ENCODE peak calls at places on chromosomes 12 and 14, in ten cellular contexts. P is IMR-90, S is omental fat pad, Z is fibroblast of the aortic adventitia, J is nephron progenitor cell, Q is BE2C, G is GM23338, U is AG10803, X is PC-3, L is GM13977. Y is an unnamed sample.

GRCh38 chr12:24931666-24932405 is 17.1 kb downstream of the BCAT1 start:
- DNase-seq in P (peak), S (no peak), Z (peak), J (no peak), Q (no peak), G (no peak), U (no peak), X (no peak), L (peak), Y (peak)

GRCh38 chr12:99386907-99387306 is 260.6 kb upstream of the GARIN6 start:
- DNase-seq in P (peak), S (no peak), Z (peak), J (no peak), Q (no peak), G (peak), U (peak), X (peak), L (peak), Y (peak)

GRCh38 chr12:10554228-10554970 is 48.7 kb downstream of the EIF2S3B start:
- DNase-seq in P (no peak), S (no peak), Z (no peak), J (no peak), Q (no peak), G (no peak), U (no peak), X (no peak), L (no peak), Y (no peak)

GRCh38 chr12:33967760-33968159 is 54.5 kb upstream of the ALG10 start:
- DNase-seq in P (no peak), S (no peak), Z (no peak), J (no peak), Q (no peak), G (no peak), U (no peak), X (peak), L (no peak), Y (no peak)

GRCh38 chr12:31914927-31915326 is 44.3 kb upstream of the RESF1 start:
- DNase-seq in P (no peak), S (no peak), Z (no peak), J (no peak), Q (no peak), G (no peak), U (no peak), X (no peak), L (no peak), Y (no peak)

GRCh38 chr14:93262446-93262845 is 55.4 kb downstream of the UBR7 start:
- DNase-seq in P (no peak), S (no peak), Z (no peak), J (no peak), Q (no peak), G (no peak), U (no peak), X (peak), L (no peak), Y (no peak)

GRCh38 chr12:1907652-1908611 is 10.5 kb downstream of the CACNA2D4 start:
- DNase-seq in P (no peak), S (no peak), Z (no peak), J (no peak), Q (peak), G (no peak), U (no peak), X (peak), L (no peak), Y (peak)

GRCh38 chr12:71947645-71948105 is 9.0 kb downstream of the TPH2 start:
- DNase-seq in P (peak), S (no peak), Z (no peak), J (peak), Q (no peak), G (peak), U (peak), X (peak), L (no peak), Y (no peak)

GRCh38 chr12:29561736-29562135 is 64.2 kb upstream of the OVCH1 start:
- DNase-seq in P (no peak), S (no peak), Z (no peak), J (no peak), Q (no peak), G (no peak), U (no peak), X (peak), L (no peak), Y (no peak)

GRCh38 chr12:67648306-67649164 is at the start of gene DYRK2:
- DNase-seq in P (peak), S (peak), Z (peak), J (peak), Q (peak), G (peak), U (peak), X (peak), L (peak), Y (peak)

GRCh38 chr12:54420766-54421144 is 1.7 kb upstream of the ITGA5 start:
- DNase-seq in P (no peak), S (no peak), Z (no peak), J (no peak), Q (no peak), G (no peak), U (peak), X (no peak), L (no peak), Y (no peak)

GRCh38 chr14:54475187-54475881 is 13.4 kb downstream of the GMFB start:
- DNase-seq in P (peak), S (no peak), Z (peak), J (no peak), Q (no peak), G (no peak), U (peak), X (no peak), L (no peak), Y (no peak)

GRCh38 chr12:11650697-11651281 is 1.3 kb downstream of the ETV6 start:
- DNase-seq in P (peak), S (no peak), Z (peak), J (no peak), Q (no peak), G (no peak), U (peak), X (peak), L (peak), Y (no peak)

GRCh38 chr14:61696753-61697318 is 1.5 kb downstream of the HIF1A start:
- DNase-seq in P (no peak), S (no peak), Z (peak), J (no peak), Q (no peak), G (no peak), U (no peak), X (no peak), L (no peak), Y (no peak)

GRCh38 chr14:61694039-61694438 is 1.3 kb upstream of the HIF1A start:
- DNase-seq in P (no peak), S (no peak), Z (no peak), J (no peak), Q (no peak), G (no peak), U (no peak), X (no peak), L (no peak), Y (no peak)

GRCh38 chr14:61695695-61696527 is 598 bp downstream of the HIF1A start:
- DNase-seq in P (peak), S (peak), Z (peak), J (peak), Q (peak), G (peak), U (peak), X (peak), L (peak), Y (peak)

GRCh38 chr14:61698216-61698980 is 3.1 kb downstream of the HIF1A start:
- DNase-seq in P (no peak), S (no peak), Z (peak), J (no peak), Q (no peak), G (no peak), U (no peak), X (no peak), L (peak), Y (no peak)

GRCh38 chr14:61694830-61695694 is at the start of gene HIF1A:
- DNase-seq in P (peak), S (peak), Z (peak), J (peak), Q (peak), G (peak), U (peak), X (peak), L (peak), Y (peak)
- TF ChIP-seq CTCF in P (peak), S (no peak), Z (peak), J (no peak), Q (peak), G (peak), U (peak), X (peak), L (peak), Y (peak)

GRCh38 chr14:72472845-72473244 is 421.1 kb downstream of the DPF3 start:
- DNase-seq in P (peak), S (no peak), Z (no peak), J (no peak), Q (no peak), G (peak), U (no peak), X (peak), L (no peak), Y (no peak)
- TF ChIP-seq CTCF in P (no peak), S (no peak), Z (no peak), J (peak), Q (peak), G (no peak), U (no peak), X (peak), L (no peak), Y (no peak)

GRCh38 chr12:52251367-52252055 is 18.5 kb downstream of the KRT7 start:
- DNase-seq in P (no peak), S (peak), Z (no peak), J (no peak), Q (no peak), G (no peak), U (no peak), X (peak), L (no peak), Y (no peak)
- TF ChIP-seq CTCF in P (no peak), S (no peak), Z (no peak), J (no peak), Q (no peak), G (no peak), U (no peak), X (no peak), L (no peak), Y (no peak)

GRCh38 chr14:91317381-91318313 is 73.1 kb upstream of the GPR68 start:
- DNase-seq in P (no peak), S (no peak), Z (peak), J (no peak), Q (peak), G (no peak), U (no peak), X (peak), L (no peak), Y (peak)
- TF ChIP-seq CTCF in P (no peak), S (no peak), Z (peak), J (no peak), Q (peak), G (peak), U (no peak), X (peak), L (peak), Y (peak)

GRCh38 chr12:123530683-123531082 is 2.8 kb downstream of the RILPL1 start:
- DNase-seq in P (no peak), S (no peak), Z (no peak), J (no peak), Q (no peak), G (no peak), U (no peak), X (no peak), L (peak), Y (no peak)

GRCh38 chr12:123532808-123533649 is 490 bp downstream of the RILPL1 start:
- DNase-seq in P (peak), S (no peak), Z (peak), J (peak), Q (peak), G (peak), U (peak), X (peak), L (no peak), Y (peak)

GRCh38 chr12:123532021-123532420 is 1.5 kb downstream of the RILPL1 start:
- DNase-seq in P (peak), S (no peak), Z (peak), J (no peak), Q (no peak), G (no peak), U (peak), X (no peak), L (peak), Y (peak)

GRCh38 chr12:123531091-123531490 is 2.4 kb downstream of the RILPL1 start:
- DNase-seq in P (no peak), S (no peak), Z (no peak), J (no peak), Q (no peak), G (no peak), U (no peak), X (no peak), L (no peak), Y (no peak)

DNA sequence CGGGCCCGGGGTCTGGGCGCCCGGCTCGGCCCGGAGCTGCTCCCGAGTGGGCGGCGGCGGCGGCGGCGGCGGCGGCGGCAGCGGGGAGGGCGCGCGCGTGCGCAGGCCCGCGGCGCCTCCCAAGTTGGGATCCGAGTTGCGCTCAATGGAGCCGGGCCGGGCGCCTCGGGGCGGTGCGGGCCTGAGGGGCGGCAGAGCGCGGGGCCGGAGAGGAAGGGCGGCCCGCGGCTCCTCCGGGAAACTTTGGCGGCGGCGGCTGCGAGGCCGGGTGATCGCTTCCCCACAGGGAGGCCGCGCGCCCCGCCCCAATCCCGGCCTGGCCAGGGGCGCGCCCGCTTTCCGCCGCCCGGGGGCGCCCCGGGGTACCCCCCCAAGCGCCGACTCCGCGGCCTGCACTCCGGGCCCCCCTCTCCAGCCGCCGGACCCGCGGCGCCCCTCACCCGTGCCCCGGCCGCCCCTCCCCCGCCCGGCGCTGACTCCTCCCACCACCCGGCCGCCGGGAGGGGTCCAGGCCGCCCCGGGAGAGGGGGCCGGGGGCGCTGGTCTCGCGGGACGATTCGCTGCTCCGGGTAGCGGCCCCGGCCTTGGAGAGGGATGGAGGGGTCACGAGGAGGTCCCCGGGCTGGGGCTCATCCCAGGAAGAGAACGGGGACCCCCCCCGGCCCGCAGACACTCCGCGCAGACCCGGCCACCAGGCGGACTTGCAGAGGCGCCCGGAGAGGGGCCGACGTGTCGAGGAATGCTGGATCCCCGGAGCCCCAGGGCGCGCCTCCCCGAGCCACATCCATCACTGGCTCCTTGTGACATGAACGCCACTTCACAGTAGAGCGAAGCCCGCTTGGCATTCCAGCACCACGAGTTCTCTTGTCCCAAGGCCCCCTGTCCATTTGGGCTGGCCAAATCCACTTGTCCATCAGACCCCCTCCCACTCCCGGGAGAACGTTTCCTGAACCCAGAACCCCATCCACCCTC is at the start of gene RILPL1:
- DNase-seq in P (peak), S (no peak), Z (peak), J (peak), Q (peak), G (peak), U (peak), X (peak), L (peak), Y (peak)
- TF ChIP-seq CTCF in P (peak), S (no peak), Z (peak), J (no peak), Q (peak), G (peak), U (peak), X (no peak), L (peak), Y (peak)

GRCh38 chr14:67151082-67151666 is 38.1 kb upstream of the GARIN2 start:
- DNase-seq in P (no peak), S (no peak), Z (peak), J (no peak), Q (no peak), G (peak), U (peak), X (peak), L (no peak), Y (no peak)
- TF ChIP-seq CTCF in P (peak), S (no peak), Z (peak), J (no peak), Q (peak), G (peak), U (peak), X (peak), L (no peak), Y (no peak)